ENCODE peak calls at places on chromosomes 13 and 19, in nine cellular contexts. One of them, this sample, is unnamed.

GRCh38 chr19:2719910-2720776 is 1.0 kb downstream of the DIRAS1 start:
- DNase-seq in upper lobe of left lung: no peak
- DNase-seq in WERI-Rb-1: no peak
- DNase-seq in GM12878: no peak
- DNase-seq in mesenchymal stem cell: peak
- DNase-seq in RWPE1: no peak
- DNase-seq in uterus: no peak
- DNase-seq in left ventricle myocardium inferior: peak
- DNase-seq in astrocyte: peak
- DNase-seq in this sample: peak

GRCh38 chr13:42484396-42484795 is 89.6 kb upstream of the TNFSF11 start:
- DNase-seq in upper lobe of left lung: no peak
- DNase-seq in WERI-Rb-1: no peak
- DNase-seq in GM12878: no peak
- DNase-seq in mesenchymal stem cell: no peak
- DNase-seq in RWPE1: peak
- DNase-seq in uterus: no peak
- DNase-seq in left ventricle myocardium inferior: no peak
- DNase-seq in astrocyte: peak
- DNase-seq in this sample: peak

GRCh38 chr19:29546583-29547190 is 20.9 kb downstream of the VSTM2B start:
- DNase-seq in upper lobe of left lung: peak
- DNase-seq in WERI-Rb-1: no peak
- DNase-seq in GM12878: no peak
- DNase-seq in mesenchymal stem cell: no peak
- DNase-seq in RWPE1: no peak
- DNase-seq in uterus: no peak
- DNase-seq in left ventricle myocardium inferior: no peak
- DNase-seq in astrocyte: no peak
- DNase-seq in this sample: peak

GRCh38 chr19:40241809-40242384 is 15.4 kb upstream of the CCNP start:
- DNase-seq in upper lobe of left lung: no peak
- DNase-seq in WERI-Rb-1: no peak
- DNase-seq in GM12878: no peak
- DNase-seq in mesenchymal stem cell: no peak
- DNase-seq in RWPE1: no peak
- DNase-seq in uterus: peak
- DNase-seq in left ventricle myocardium inferior: peak
- DNase-seq in astrocyte: peak
- DNase-seq in this sample: peak

GRCh38 chr13:110726726-110727125 is 13.2 kb downstream of the ING1 start:
- DNase-seq in upper lobe of left lung: no peak
- DNase-seq in WERI-Rb-1: no peak
- DNase-seq in GM12878: no peak
- DNase-seq in mesenchymal stem cell: no peak
- DNase-seq in RWPE1: no peak
- DNase-seq in uterus: no peak
- DNase-seq in left ventricle myocardium inferior: no peak
- DNase-seq in astrocyte: no peak
- DNase-seq in this sample: no peak

GRCh38 chr13:64332048-64332447 is 2898.1 kb downstream of the PCDH9 start:
- DNase-seq in upper lobe of left lung: no peak
- DNase-seq in WERI-Rb-1: no peak
- DNase-seq in GM12878: no peak
- DNase-seq in mesenchymal stem cell: no peak
- DNase-seq in RWPE1: no peak
- DNase-seq in uterus: no peak
- DNase-seq in left ventricle myocardium inferior: no peak
- DNase-seq in astrocyte: peak
- DNase-seq in this sample: no peak

GRCh38 chr19:7550169-7550770 is 14.8 kb downstream of the PNPLA6 start:
- DNase-seq in upper lobe of left lung: no peak
- DNase-seq in WERI-Rb-1: no peak
- DNase-seq in GM12878: no peak
- DNase-seq in mesenchymal stem cell: no peak
- DNase-seq in RWPE1: no peak
- DNase-seq in uterus: no peak
- DNase-seq in left ventricle myocardium inferior: no peak
- DNase-seq in astrocyte: no peak
- DNase-seq in this sample: no peak

GRCh38 chr13:99606322-99607089 is 105.2 kb downstream of the TM9SF2 start:
- DNase-seq in upper lobe of left lung: peak
- DNase-seq in WERI-Rb-1: peak
- DNase-seq in GM12878: no peak
- DNase-seq in mesenchymal stem cell: peak
- DNase-seq in RWPE1: peak
- DNase-seq in uterus: peak
- DNase-seq in left ventricle myocardium inferior: peak
- DNase-seq in astrocyte: peak
- DNase-seq in this sample: peak

GRCh38 chr13:71813187-71813586 is 53.8 kb downstream of the DACH1 start:
- DNase-seq in upper lobe of left lung: no peak
- DNase-seq in WERI-Rb-1: no peak
- DNase-seq in GM12878: no peak
- DNase-seq in mesenchymal stem cell: no peak
- DNase-seq in RWPE1: no peak
- DNase-seq in uterus: no peak
- DNase-seq in left ventricle myocardium inferior: no peak
- DNase-seq in astrocyte: no peak
- DNase-seq in this sample: no peak

GRCh38 chr13:74633734-74634133 is 499.5 kb upstream of the KLF12 start:
- DNase-seq in upper lobe of left lung: no peak
- DNase-seq in WERI-Rb-1: no peak
- DNase-seq in GM12878: no peak
- DNase-seq in mesenchymal stem cell: no peak
- DNase-seq in RWPE1: no peak
- DNase-seq in uterus: no peak
- DNase-seq in left ventricle myocardium inferior: no peak
- DNase-seq in astrocyte: no peak
- DNase-seq in this sample: no peak

GRCh38 chr19:49911381-49912145 is 14.9 kb upstream of the IL4I1 start:
- DNase-seq in upper lobe of left lung: no peak
- DNase-seq in WERI-Rb-1: no peak
- DNase-seq in GM12878: peak
- DNase-seq in mesenchymal stem cell: peak
- DNase-seq in RWPE1: no peak
- DNase-seq in uterus: no peak
- DNase-seq in left ventricle myocardium inferior: no peak
- DNase-seq in astrocyte: no peak
- DNase-seq in this sample: peak

GRCh38 chr13:44259045-44260042 is 114.3 kb upstream of the SERP2 start:
- DNase-seq in upper lobe of left lung: peak
- DNase-seq in WERI-Rb-1: no peak
- DNase-seq in GM12878: peak
- DNase-seq in mesenchymal stem cell: peak
- DNase-seq in RWPE1: peak
- DNase-seq in uterus: peak
- DNase-seq in left ventricle myocardium inferior: no peak
- DNase-seq in astrocyte: peak
- DNase-seq in this sample: peak

GRCh38 chr13:77563110-77563509 is 27.6 kb downstream of the SCEL start:
- DNase-seq in upper lobe of left lung: no peak
- DNase-seq in WERI-Rb-1: no peak
- DNase-seq in GM12878: no peak
- DNase-seq in mesenchymal stem cell: peak
- DNase-seq in RWPE1: no peak
- DNase-seq in uterus: no peak
- DNase-seq in left ventricle myocardium inferior: no peak
- DNase-seq in astrocyte: peak
- DNase-seq in this sample: no peak

GRCh38 chr19:41689993-41690800 is 2.1 kb upstream of the CEACAM7 start:
- DNase-seq in upper lobe of left lung: no peak
- DNase-seq in WERI-Rb-1: no peak
- DNase-seq in GM12878: no peak
- DNase-seq in mesenchymal stem cell: no peak
- DNase-seq in RWPE1: no peak
- DNase-seq in uterus: no peak
- DNase-seq in left ventricle myocardium inferior: no peak
- DNase-seq in astrocyte: no peak
- DNase-seq in this sample: no peak

GRCh38 chr13:34356686-34357434 is 538.9 kb downstream of the RFC3 start:
- DNase-seq in upper lobe of left lung: no peak
- DNase-seq in WERI-Rb-1: no peak
- DNase-seq in GM12878: no peak
- DNase-seq in mesenchymal stem cell: peak
- DNase-seq in RWPE1: no peak
- DNase-seq in uterus: no peak
- DNase-seq in left ventricle myocardium inferior: no peak
- DNase-seq in astrocyte: no peak
- DNase-seq in this sample: no peak

GRCh38 chr19:51002542-51003311 is 1.3 kb upstream of the KLK8 start:
- DNase-seq in upper lobe of left lung: no peak
- DNase-seq in WERI-Rb-1: no peak
- DNase-seq in GM12878: no peak
- DNase-seq in mesenchymal stem cell: no peak
- DNase-seq in RWPE1: peak
- DNase-seq in uterus: no peak
- DNase-seq in left ventricle myocardium inferior: no peak
- DNase-seq in astrocyte: no peak
- DNase-seq in this sample: peak

GRCh38 chr13:50544226-50544625 is 299.3 kb downstream of the DLEU7 start:
- DNase-seq in upper lobe of left lung: no peak
- DNase-seq in WERI-Rb-1: no peak
- DNase-seq in GM12878: no peak
- DNase-seq in mesenchymal stem cell: no peak
- DNase-seq in RWPE1: no peak
- DNase-seq in uterus: no peak
- DNase-seq in left ventricle myocardium inferior: no peak
- DNase-seq in astrocyte: no peak
- DNase-seq in this sample: no peak
- H3K27ac ChIP-seq in upper lobe of left lung: no peak
- H3K27ac ChIP-seq in WERI-Rb-1: no peak
- H3K27ac ChIP-seq in GM12878: no peak
- H3K27ac ChIP-seq in mesenchymal stem cell: no peak
- H3K27ac ChIP-seq in RWPE1: no peak
- H3K27ac ChIP-seq in uterus: no peak
- H3K27ac ChIP-seq in left ventricle myocardium inferior: no peak
- H3K27ac ChIP-seq in astrocyte: no peak
- H3K27ac ChIP-seq in this sample: peak

GRCh38 chr13:28140433-28141125 is 2.2 kb downstream of the PAN3 start:
- DNase-seq in upper lobe of left lung: no peak
- DNase-seq in WERI-Rb-1: peak
- DNase-seq in GM12878: no peak
- DNase-seq in mesenchymal stem cell: peak
- DNase-seq in RWPE1: no peak
- DNase-seq in uterus: no peak
- DNase-seq in left ventricle myocardium inferior: no peak
- DNase-seq in astrocyte: no peak
- DNase-seq in this sample: no peak
- H3K27ac ChIP-seq in upper lobe of left lung: no peak
- H3K27ac ChIP-seq in WERI-Rb-1: no peak
- H3K27ac ChIP-seq in GM12878: peak
- H3K27ac ChIP-seq in mesenchymal stem cell: peak
- H3K27ac ChIP-seq in RWPE1: peak
- H3K27ac ChIP-seq in uterus: no peak
- H3K27ac ChIP-seq in left ventricle myocardium inferior: no peak
- H3K27ac ChIP-seq in astrocyte: peak
- H3K27ac ChIP-seq in this sample: peak

DNA sequence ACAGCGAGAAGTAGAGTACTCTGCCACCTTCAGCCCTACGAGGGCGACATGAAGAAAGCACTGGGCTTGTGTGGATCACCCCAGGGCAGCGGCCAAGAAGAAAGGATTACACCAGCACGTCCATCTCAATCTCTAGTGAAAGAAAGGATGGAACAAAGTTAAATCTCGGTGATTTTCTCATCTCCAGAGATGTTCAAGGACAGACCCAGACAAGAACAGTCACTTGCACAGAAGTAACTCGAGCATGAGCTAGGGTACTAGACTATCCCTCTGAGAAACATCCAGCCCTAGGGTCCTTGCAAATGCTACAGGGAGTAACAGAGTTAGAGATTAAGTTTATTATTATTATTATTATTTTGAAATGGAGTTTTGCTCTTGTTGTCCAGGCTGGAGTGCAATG is 106.7 kb downstream of the CRYL1 start:
- DNase-seq in upper lobe of left lung: no peak
- DNase-seq in WERI-Rb-1: no peak
- DNase-seq in GM12878: no peak
- DNase-seq in mesenchymal stem cell: no peak
- DNase-seq in RWPE1: no peak
- DNase-seq in uterus: no peak
- DNase-seq in left ventricle myocardium inferior: no peak
- DNase-seq in astrocyte: no peak
- DNase-seq in this sample: peak
- H3K27ac ChIP-seq in upper lobe of left lung: no peak
- H3K27ac ChIP-seq in WERI-Rb-1: no peak
- H3K27ac ChIP-seq in GM12878: no peak
- H3K27ac ChIP-seq in mesenchymal stem cell: peak
- H3K27ac ChIP-seq in RWPE1: peak
- H3K27ac ChIP-seq in uterus: peak
- H3K27ac ChIP-seq in left ventricle myocardium inferior: no peak
- H3K27ac ChIP-seq in astrocyte: peak
- H3K27ac ChIP-seq in this sample: no peak

GRCh38 chr19:35206379-35206778 is 22.2 kb downstream of the FAM187B start:
- DNase-seq in upper lobe of left lung: no peak
- DNase-seq in WERI-Rb-1: no peak
- DNase-seq in GM12878: peak
- DNase-seq in mesenchymal stem cell: no peak
- DNase-seq in RWPE1: no peak
- DNase-seq in uterus: no peak
- DNase-seq in left ventricle myocardium inferior: no peak
- DNase-seq in astrocyte: no peak
- DNase-seq in this sample: peak
- H3K27ac ChIP-seq in upper lobe of left lung: peak
- H3K27ac ChIP-seq in WERI-Rb-1: no peak
- H3K27ac ChIP-seq in GM12878: peak
- H3K27ac ChIP-seq in mesenchymal stem cell: no peak
- H3K27ac ChIP-seq in RWPE1: no peak
- H3K27ac ChIP-seq in uterus: no peak
- H3K27ac ChIP-seq in left ventricle myocardium inferior: no peak
- H3K27ac ChIP-seq in astrocyte: no peak
- H3K27ac ChIP-seq in this sample: no peak